ENCODE peak calls at places on chromosomes 4 and X, in eight cellular contexts. K, H, D, G, M, N, P and L are unnamed samples.
A peak's percentile ranks its signal among the peaks of the same experiment; 100 is the strongest.

GRCh38 chrX:44332437-44332836 is 11.0 kb downstream of the EFHC2 start:
- DNase-seq in N (no peak), P (no peak), H (no peak), M (no peak), D (no peak), K (no peak), G (no peak), L (no peak)

GRCh38 chr4:31089815-31090214 is 369.6 kb downstream of the PCDH7 start:
- DNase-seq in D (no peak), M (no peak), H (peak; percentile 34), G (peak; percentile 57), K (no peak), P (no peak), N (peak; percentile 56), L (peak; percentile 68)

GRCh38 chr4:125719987-125720386 is 405.2 kb downstream of the FAT4 start:
- DNase-seq in P (no peak), H (no peak), D (no peak), K (no peak), N (no peak), G (peak; percentile 41), M (no peak), L (no peak)

GRCh38 chrX:46588263-46588662 is 14.7 kb downstream of the CHST7 start:
- DNase-seq in G (peak; percentile 68), N (no peak), H (peak; percentile 41), P (no peak), K (no peak), D (peak; percentile 46), M (no peak), L (no peak)

GRCh38 chr4:102429553-102429952 is 71.6 kb upstream of the NFKB1 start:
- DNase-seq in K (no peak), D (no peak), G (peak; percentile 75), N (no peak), M (no peak), P (no peak), H (no peak), L (peak; percentile 99)

GRCh38 chr4:174578366-174578765 is 56.1 kb upstream of the HPGD start:
- DNase-seq in M (no peak), H (no peak), N (no peak), K (no peak), D (no peak), G (no peak), P (no peak), L (peak; percentile 52)

GRCh38 chr4:110085131-110085530 is 113.3 kb downstream of the ELOVL6 start:
- DNase-seq in P (no peak), N (peak; percentile 60), D (no peak), K (no peak), M (no peak), H (no peak), G (peak; percentile 35), L (no peak)

GRCh38 chrX:37755073-37755472 is 24.8 kb upstream of the CYBB start:
- DNase-seq in G (no peak), K (no peak), D (peak; percentile 55), M (no peak), N (no peak), P (no peak), H (no peak), L (no peak)

GRCh38 chrX:19739683-19740082 is 147.7 kb downstream of the SH3KBP1 start:
- DNase-seq in D (no peak), H (peak; percentile 45), K (peak; percentile 64), N (peak; percentile 54), P (peak; percentile 63), M (no peak), G (peak; percentile 73), L (peak; percentile 55)

GRCh38 chrX:147226801-147227200 is 412.3 kb upstream of the CXorf51A start:
- DNase-seq in M (no peak), G (no peak), H (no peak), D (no peak), P (no peak), K (no peak), N (no peak), L (no peak)

GRCh38 chrX:93977641-93978040 is 303.6 kb downstream of the FAM133A start:
- DNase-seq in D (no peak), N (no peak), K (no peak), P (no peak), M (no peak), G (no peak), H (no peak), L (no peak)

GRCh38 chr4:80005863-80006262 is 67.2 kb downstream of the ANTXR2 start:
- DNase-seq in N (no peak), M (no peak), K (no peak), G (peak; percentile 65), P (no peak), H (no peak), D (no peak), L (peak; percentile 51)

GRCh38 chr4:152102184-152103000 is 341.6 kb upstream of the GATB start:
- DNase-seq in M (no peak), N (no peak), P (no peak), H (no peak), K (no peak), G (peak; percentile 92), D (no peak), L (peak; percentile 95)

GRCh38 chr4:89110541-89110985 is 770 bp upstream of the TIGD2 start:
- DNase-seq in K (no peak), G (no peak), H (no peak), N (peak; percentile 37), D (peak; percentile 32), P (no peak), M (no peak), L (no peak)

GRCh38 chr4:89110986-89111832 is at the start of gene TIGD2:
- DNase-seq in G (peak; percentile 81), N (peak; percentile 97), M (peak; percentile 92), P (peak; percentile 96), K (peak; percentile 98), D (peak; percentile 86), H (peak; percentile 90), L (peak; percentile 55)

GRCh38 chr4:89114100-89114499 is 2.8 kb downstream of the TIGD2 start:
- DNase-seq in P (no peak), H (no peak), G (no peak), K (no peak), M (no peak), D (no peak), N (no peak), L (no peak)

GRCh38 chr4:89111833-89112563 is 665 bp downstream of the TIGD2 start:
- DNase-seq in H (no peak), G (peak; percentile 95), P (peak; percentile 28), M (no peak), D (no peak), K (peak; percentile 30), N (peak; percentile 80), L (peak; percentile 95)

DNA sequence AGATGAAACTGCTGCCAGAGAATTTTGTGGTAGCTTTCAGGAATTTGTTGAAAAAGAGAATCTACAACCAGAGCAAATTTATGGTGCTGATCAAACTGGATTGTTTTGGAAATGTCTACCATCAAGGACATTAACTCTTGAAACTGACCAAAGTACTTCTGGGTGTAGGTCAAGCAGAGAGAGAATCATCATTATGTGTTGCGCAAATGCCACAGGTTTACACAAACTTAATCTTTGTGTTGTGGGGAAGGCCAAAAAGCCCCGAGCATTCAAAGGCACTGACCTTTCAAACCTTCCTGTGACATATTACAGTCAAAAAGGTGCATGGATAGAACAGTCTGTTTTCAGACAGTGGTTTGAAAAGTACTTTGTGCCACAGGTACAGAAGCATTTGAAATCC is 2.1 kb downstream of the TIGD2 start:
- DNase-seq in G (no peak), K (no peak), N (no peak), D (no peak), P (no peak), M (no peak), H (no peak), L (no peak)
- H3K4me1 ChIP-seq in G (peaks cover 2% of the 10 kb centered on the region), K (peaks cover 12% of the 10 kb centered on the region), N (peaks cover 8% of the 10 kb centered on the region), D (peaks cover 9% of the 10 kb centered on the region), P (peaks cover 9% of the 10 kb centered on the region), M (peaks cover 39% of the 10 kb centered on the region), H (peaks cover 27% of the 10 kb centered on the region), L (peaks cover 5% of the 10 kb centered on the region)

DNA sequence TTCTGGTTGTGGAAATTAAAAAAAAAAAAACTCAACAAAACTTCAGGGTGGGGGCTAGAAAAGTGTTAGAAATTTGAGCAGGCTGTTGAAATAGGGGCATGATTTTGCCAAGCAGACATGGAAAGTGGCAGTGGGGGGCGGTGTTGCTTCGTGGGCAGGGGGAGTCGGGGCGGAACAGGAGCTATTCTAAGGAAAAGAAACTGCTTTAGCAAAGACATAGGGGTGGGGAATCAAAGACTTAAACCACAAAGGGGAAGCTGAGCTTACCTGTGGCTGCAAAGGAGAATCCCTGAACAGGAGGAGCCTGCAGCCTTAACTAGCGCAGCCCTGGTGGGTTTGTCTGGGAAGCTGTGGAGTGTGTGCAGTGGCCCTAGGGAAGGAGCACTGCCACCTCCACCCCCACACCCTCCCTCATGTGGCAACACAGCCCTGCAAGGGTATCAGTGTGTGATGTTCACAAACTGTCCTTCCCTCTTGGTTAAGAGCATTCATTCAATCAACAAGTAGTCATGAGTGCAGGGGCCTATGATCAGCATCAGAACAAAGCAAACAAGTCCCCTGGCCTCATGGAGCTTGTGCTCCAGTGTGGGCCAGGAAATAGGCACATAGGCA is 20.5 kb downstream of the SEL1L3 start:
- DNase-seq in K (no peak), G (no peak), P (peak; percentile 41), N (no peak), D (peak; percentile 70), M (no peak), H (no peak), L (no peak)
- TF ChIP-seq CTCF in K (no peak), G (no peak), P (peak; percentile 51), N (no peak), D (peak; percentile 51), M (no peak), H (no peak), L (no peak)

DNA sequence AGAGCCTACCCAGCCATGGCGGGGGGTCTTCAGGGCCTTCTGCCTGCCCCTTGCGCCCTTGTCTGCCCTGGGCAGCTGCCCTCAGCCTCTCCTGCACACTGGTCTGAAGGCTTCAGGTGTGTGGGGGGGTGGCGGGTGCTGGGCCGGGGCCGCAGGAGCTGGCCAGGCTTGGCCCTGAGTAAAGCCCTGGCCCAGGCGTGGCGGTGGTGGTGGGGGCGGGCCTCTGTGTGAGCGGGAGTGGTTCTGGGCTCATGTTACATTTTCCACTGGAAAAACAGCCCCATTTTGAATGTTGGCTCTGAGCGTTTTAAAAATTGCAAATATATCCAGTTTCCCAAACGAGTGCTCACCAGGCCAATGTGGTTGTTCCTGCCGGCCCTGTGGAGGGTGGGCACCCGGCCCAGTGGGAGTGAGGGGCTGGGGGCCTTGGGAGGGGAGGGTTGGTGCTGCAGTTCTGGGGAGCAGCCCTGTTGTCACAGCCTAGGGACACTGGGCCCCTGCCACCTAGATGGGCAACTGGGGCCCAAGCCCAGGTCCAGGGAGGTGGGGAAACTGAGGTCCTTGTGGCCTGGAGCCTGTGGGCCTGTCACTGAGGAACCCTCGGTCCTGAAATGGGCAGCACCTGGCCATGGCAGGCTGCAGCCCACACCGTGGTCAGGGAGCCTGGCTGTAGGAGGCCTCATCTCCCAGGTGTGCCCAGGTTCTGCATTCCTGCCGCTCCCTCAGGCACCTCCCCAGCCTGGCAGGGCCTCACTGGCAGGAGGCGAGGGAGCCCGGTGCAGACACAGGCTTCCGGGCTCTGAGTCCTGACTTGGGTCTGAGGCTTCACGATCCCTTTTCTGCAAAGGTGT is 28.3 kb downstream of the FGFRL1 start:
- DNase-seq in G (peak; percentile 32), K (no peak), H (no peak), D (no peak), M (no peak), P (peak; percentile 62), N (peak; percentile 77), L (no peak)
- H3K4me1 ChIP-seq in G (peaks cover 38% of the 10 kb centered on the region), K (peaks cover 3% of the 10 kb centered on the region), H (peaks cover 23% of the 10 kb centered on the region), D (peaks cover 31% of the 10 kb centered on the region), M (no peaks in the 10 kb centered on the region), P (peaks cover 43% of the 10 kb centered on the region), N (peaks cover 40% of the 10 kb centered on the region), L (no peaks in the 10 kb centered on the region)

DNA sequence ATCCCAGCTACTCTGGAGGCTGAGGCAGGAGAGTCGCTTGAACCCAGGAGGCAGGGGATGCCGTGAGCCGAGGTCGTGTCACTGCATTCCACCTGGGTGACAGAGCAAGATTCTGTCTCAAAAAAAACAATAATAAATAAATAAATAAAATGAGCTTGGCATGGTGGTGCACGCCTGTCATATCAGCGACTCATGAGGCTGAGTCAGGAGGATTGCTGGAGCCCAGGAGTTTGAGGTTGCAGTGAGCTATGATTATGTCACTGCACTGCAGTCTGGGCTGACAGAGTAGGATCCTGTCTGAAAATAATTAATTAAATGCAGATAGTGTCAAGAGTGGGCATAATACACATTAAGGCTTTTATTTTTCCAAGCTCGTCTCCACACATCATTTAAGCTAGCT is 77.5 kb downstream of the DHRSX start:
- DNase-seq in H (no peak), D (no peak), N (no peak), G (peak; percentile 51), M (no peak), K (no peak), P (no peak), L (peak; percentile 24)
- TF ChIP-seq CTCF in H (no peak), D (no peak), N (no peak), G (no peak), M (no peak), K (no peak), P (no peak), L (no peak)